ENCODE peak calls at places on chromosomes 7 and 10, in nine cellular contexts. S is psoas muscle, M is choroid plexus epithelial cell, Y is ovary, Q is OCI-LY7, O is kidney epithelial cell, R is PC-9, X is upper lobe of right lung, T is endodermal cell. L is an unnamed sample.
A peak's percentile ranks its signal among the peaks of the same experiment; 100 is the strongest.

GRCh38 chr7:9241826-9242225 is 808.4 kb downstream of the NXPH1 start:
- DNase-seq in R (no peak), T (no peak), Q (no peak), M (no peak), S (no peak), X (no peak), Y (no peak), O (no peak), L (no peak)

GRCh38 chr10:108556176-108556575 is 1367.1 kb downstream of the XPNPEP1 start:
- DNase-seq in O (no peak), X (no peak), Y (no peak), M (peak; percentile 25), R (no peak), Q (no peak), T (no peak), S (no peak), L (no peak)

GRCh38 chr10:24375510-24375909 is 166.6 kb downstream of the KIAA1217 start:
- DNase-seq in Y (no peak), O (no peak), R (no peak), X (no peak), M (no peak), S (no peak), Q (no peak), T (no peak), L (no peak)

GRCh38 chr7:157722137-157723060 is 385.6 kb downstream of the DNAJB6 start:
- DNase-seq in Y (no peak), X (no peak), T (no peak), S (no peak), M (no peak), O (no peak), Q (no peak), R (no peak), L (no peak)

GRCh38 chr10:63547628-63548356 is 26.6 kb downstream of the REEP3 start:
- DNase-seq in X (no peak), S (no peak), M (peak; percentile 30), Y (no peak), T (no peak), O (no peak), Q (no peak), R (no peak), L (no peak)

GRCh38 chr7:86889501-86889900 is 170.0 kb downstream of the ELAPOR2 start:
- DNase-seq in S (no peak), O (no peak), X (no peak), Q (no peak), R (no peak), Y (no peak), M (no peak), T (no peak), L (no peak)

GRCh38 chr7:90530263-90530662 is 60.8 kb downstream of the PTTG1IP2 start:
- DNase-seq in T (no peak), S (no peak), M (peak; percentile 60), O (no peak), X (no peak), Q (no peak), R (peak; percentile 16), Y (no peak), L (no peak)

GRCh38 chr10:49009231-49009979 is 69.8 kb upstream of the LRRC18 start:
- DNase-seq in Y (no peak), S (no peak), T (peak; percentile 30), X (no peak), R (no peak), O (no peak), M (peak; percentile 4), Q (no peak), L (no peak)

GRCh38 chr10:130631139-130631864 is 495.1 kb downstream of the GLRX3 start:
- DNase-seq in Q (no peak), O (no peak), X (no peak), M (peak; percentile 68), S (no peak), Y (no peak), T (no peak), R (no peak), L (no peak)

GRCh38 chr10:43865275-43866135 is 216.8 kb upstream of the ZNF32 start:
- DNase-seq in R (no peak), X (no peak), O (no peak), Q (no peak), M (no peak), T (peak; percentile 18), S (no peak), Y (peak; percentile 47), L (no peak)

GRCh38 chr7:78151229-78151628 is 352.7 kb downstream of the PHTF2 start:
- DNase-seq in Y (no peak), O (no peak), X (no peak), R (no peak), T (no peak), S (no peak), Q (no peak), M (no peak), L (peak; percentile 96)

GRCh38 chr10:106044511-106044910 is 1120.0 kb downstream of the SORCS1 start:
- DNase-seq in S (no peak), R (no peak), T (no peak), M (no peak), Q (no peak), X (no peak), O (no peak), Y (no peak), L (no peak)

GRCh38 chr7:42618649-42619315 is 293.1 kb downstream of the C7orf25 start:
- DNase-seq in Y (no peak), T (no peak), M (no peak), O (no peak), X (no peak), S (no peak), Q (no peak), R (no peak), L (no peak)

GRCh38 chr10:117670116-117670515 is 127.6 kb downstream of the EMX2 start:
- DNase-seq in S (no peak), X (no peak), M (no peak), T (no peak), O (no peak), R (no peak), Y (no peak), Q (no peak), L (no peak)

GRCh38 chr7:157586426-157586955 is 249.7 kb downstream of the DNAJB6 start:
- DNase-seq in R (no peak), T (no peak), S (no peak), Q (no peak), M (no peak), X (peak; percentile 46), O (no peak), Y (no peak), L (no peak)

GRCh38 chr7:72785166-72785955 is 42.6 kb downstream of the TYW1B start:
- DNase-seq in Q (no peak), Y (no peak), S (no peak), T (no peak), M (peak; percentile 8), X (no peak), R (no peak), O (peak; percentile 28), L (peak; percentile 39)

GRCh38 chr7:127322351-127322750 is 69.6 kb upstream of the GRM8 start:
- DNase-seq in Q (no peak), M (no peak), Y (no peak), R (no peak), O (no peak), X (no peak), T (no peak), S (no peak), L (no peak)

GRCh38 chr7:127317447-127317961 is 64.8 kb upstream of the GRM8 start:
- DNase-seq in T (no peak), O (no peak), R (no peak), S (no peak), X (no peak), M (peak; percentile 29), Q (no peak), Y (no peak), L (no peak)

GRCh38 chr7:127322832-127323231 is 69.7 kb downstream of the ZNF800 start:
- DNase-seq in S (no peak), Q (no peak), R (no peak), M (no peak), Y (no peak), O (no peak), T (no peak), X (no peak), L (no peak)

GRCh38 chr7:127320974-127321373 is 68.2 kb upstream of the GRM8 start:
- DNase-seq in S (no peak), Q (no peak), T (no peak), O (no peak), X (no peak), R (no peak), Y (no peak), M (no peak), L (no peak)
- H3K4me3 ChIP-seq in S (no peak overlapping the region), Q (no peak overlapping the region), T (no peak overlapping the region), O (no peak overlapping the region), X (no peak overlapping the region), R (no peak overlapping the region), Y (no peak overlapping the region), M (no peak overlapping the region), L (no peak overlapping the region)

GRCh38 chr7:1884583-1885350 is 214.7 kb downstream of the ELFN1 start:
- DNase-seq in T (no peak), Q (no peak), M (no peak), S (no peak), R (peak; percentile 34), X (no peak), O (no peak), Y (no peak), L (no peak)

GRCh38 chr7:1883031-1883761 is 213.1 kb downstream of the ELFN1 start:
- DNase-seq in Q (no peak), O (peak; percentile 81), S (no peak), M (peak; percentile 46), T (peak; percentile 93), Y (no peak), X (no peak), R (peak; percentile 90), L (peak; percentile 26)

GRCh38 chr7:1882451-1882850 is 212.4 kb downstream of the ELFN1 start:
- DNase-seq in M (no peak), R (no peak), O (no peak), T (no peak), X (no peak), S (no peak), Y (no peak), Q (no peak), L (no peak)

GRCh38 chr7:1885465-1886226 is 215.6 kb downstream of the ELFN1 start:
- DNase-seq in M (no peak), Q (no peak), R (no peak), Y (no peak), T (no peak), O (no peak), X (no peak), S (no peak), L (no peak)

GRCh38 chr7:1883834-1884582 is 213.9 kb downstream of the ELFN1 start:
- DNase-seq in O (no peak), T (peak; percentile 82), S (no peak), X (no peak), Y (no peak), Q (no peak), R (peak; percentile 24), M (peak; percentile 9), L (no peak)
- TF ChIP-seq CTCF in O (no peak), T (peak; percentile 48), S (no peak), X (no peak), Y (no peak), Q (no peak), R (no peak), M (peak; percentile 31), L (peak; percentile 9)

GRCh38 chr10:35126062-35126529 is 550 bp upstream of the CREM start:
- DNase-seq in M (no peak), X (no peak), Y (peak; percentile 52), R (no peak), S (no peak), T (no peak), Q (no peak), O (no peak), L (no peak)
- H3K4me3 ChIP-seq in M (peak overlapping the region; percentile 85), X (peak overlapping the region; percentile 64), Y (peak overlapping the region; percentile 57), R (peak overlapping the region; percentile 90), S (peak overlapping the region; percentile 80), T (peak overlapping the region; percentile 87), Q (peak overlapping the region; percentile 93), O (peak overlapping the region; percentile 40), L (peak overlapping the region; percentile 64)

GRCh38 chr7:51079494-51079893 is 237.1 kb downstream of the COBL start:
- DNase-seq in T (no peak), S (no peak), Q (no peak), R (no peak), O (no peak), Y (no peak), X (no peak), M (no peak), L (no peak)
- TF ChIP-seq CTCF in T (no peak), S (no peak), Q (no peak), R (no peak), O (no peak), Y (no peak), X (no peak), M (no peak), L (peak; percentile 8)